ENCODE peak calls at places on chromosomes 4 and X, in four cellular contexts. One of them, this sample, is unnamed.

GRCh38 chr4:71426381-71427042 is 87.7 kb downstream of the SLC4A4 start:
- DNase-seq in cardiac muscle cell: no peak
- DNase-seq in OCI-LY7: no peak
- DNase-seq in Panc1: no peak
- DNase-seq in this sample: no peak

GRCh38 chr4:111475001-111475400 is 670.3 kb upstream of the FAM241A start:
- DNase-seq in OCI-LY7: no peak
- DNase-seq in cardiac muscle cell: peak; percentile 63
- DNase-seq in Panc1: no peak
- DNase-seq in this sample: no peak

GRCh38 chr4:15779336-15779735 is 1.2 kb downstream of the CD38 start:
- DNase-seq in cardiac muscle cell: peak; percentile 64
- DNase-seq in Panc1: no peak
- DNase-seq in OCI-LY7: no peak
- DNase-seq in this sample: no peak

GRCh38 chrX:1466971-1467561 is 14.4 kb upstream of the ASMTL start:
- DNase-seq in cardiac muscle cell: no peak
- DNase-seq in OCI-LY7: peak; percentile 90
- DNase-seq in Panc1: no peak
- DNase-seq in this sample: peak; percentile 72

GRCh38 chr4:91989914-91990313 is 313.9 kb upstream of the GRID2 start:
- DNase-seq in OCI-LY7: no peak
- DNase-seq in cardiac muscle cell: no peak
- DNase-seq in Panc1: no peak
- DNase-seq in this sample: no peak

GRCh38 chr4:110512901-110513300 is 36.9 kb downstream of the ENPEP start:
- DNase-seq in Panc1: no peak
- DNase-seq in OCI-LY7: no peak
- DNase-seq in cardiac muscle cell: no peak
- DNase-seq in this sample: no peak

GRCh38 chrX:154013614-154014360 is 5.9 kb downstream of the IRAK1 start:
- DNase-seq in OCI-LY7: peak; percentile 52
- DNase-seq in cardiac muscle cell: peak; percentile 42
- DNase-seq in Panc1: peak; percentile 24
- DNase-seq in this sample: no peak

GRCh38 chr4:169080970-169081369 is 70.9 kb upstream of the CBR4 start:
- DNase-seq in OCI-LY7: peak; percentile 1
- DNase-seq in Panc1: no peak
- DNase-seq in cardiac muscle cell: no peak
- DNase-seq in this sample: no peak

GRCh38 chr4:40046311-40046980 is 10.2 kb upstream of the N4BP2 start:
- DNase-seq in Panc1: no peak
- DNase-seq in OCI-LY7: no peak
- DNase-seq in cardiac muscle cell: peak; percentile 25
- DNase-seq in this sample: no peak

GRCh38 chr4:1584498-1584897 is 99.6 kb downstream of the FAM53A start:
- DNase-seq in OCI-LY7: no peak
- DNase-seq in Panc1: no peak
- DNase-seq in cardiac muscle cell: no peak
- DNase-seq in this sample: peak; percentile 59

GRCh38 chr4:125582302-125582701 is 267.5 kb downstream of the FAT4 start:
- DNase-seq in OCI-LY7: no peak
- DNase-seq in Panc1: no peak
- DNase-seq in cardiac muscle cell: no peak
- DNase-seq in this sample: no peak

GRCh38 chr4:116585240-116585639 is 500.1 kb downstream of the TRAM1L1 start:
- DNase-seq in OCI-LY7: no peak
- DNase-seq in cardiac muscle cell: no peak
- DNase-seq in Panc1: no peak
- DNase-seq in this sample: no peak

GRCh38 chr4:185421366-185422124 is 4.2 kb downstream of the UFSP2 start:
- DNase-seq in OCI-LY7: no peak
- DNase-seq in cardiac muscle cell: no peak
- DNase-seq in Panc1: no peak
- DNase-seq in this sample: no peak

GRCh38 chr4:48854395-48854683 is 23.5 kb downstream of the OCIAD1 start:
- DNase-seq in OCI-LY7: no peak
- DNase-seq in cardiac muscle cell: no peak
- DNase-seq in Panc1: no peak
- DNase-seq in this sample: no peak

GRCh38 chrX:3271485-3272186 is 74.8 kb downstream of the MXRA5 start:
- DNase-seq in OCI-LY7: no peak
- DNase-seq in cardiac muscle cell: no peak
- DNase-seq in Panc1: no peak
- DNase-seq in this sample: no peak

GRCh38 chr4:101177146-101177545 is 170.2 kb downstream of the PPP3CA start:
- DNase-seq in Panc1: no peak
- DNase-seq in OCI-LY7: no peak
- DNase-seq in cardiac muscle cell: no peak
- DNase-seq in this sample: no peak

GRCh38 chr4:76585897-76586360 is 150.9 kb downstream of the SHROOM3 start:
- DNase-seq in OCI-LY7: no peak
- DNase-seq in cardiac muscle cell: peak; percentile 85
- DNase-seq in Panc1: no peak
- DNase-seq in this sample: peak; percentile 87
- TF ChIP-seq CTCF in OCI-LY7: no peak
- TF ChIP-seq CTCF in cardiac muscle cell: peak; percentile 35
- TF ChIP-seq CTCF in Panc1: peak; percentile 31
- TF ChIP-seq CTCF in this sample: peak; percentile 58

DNA sequence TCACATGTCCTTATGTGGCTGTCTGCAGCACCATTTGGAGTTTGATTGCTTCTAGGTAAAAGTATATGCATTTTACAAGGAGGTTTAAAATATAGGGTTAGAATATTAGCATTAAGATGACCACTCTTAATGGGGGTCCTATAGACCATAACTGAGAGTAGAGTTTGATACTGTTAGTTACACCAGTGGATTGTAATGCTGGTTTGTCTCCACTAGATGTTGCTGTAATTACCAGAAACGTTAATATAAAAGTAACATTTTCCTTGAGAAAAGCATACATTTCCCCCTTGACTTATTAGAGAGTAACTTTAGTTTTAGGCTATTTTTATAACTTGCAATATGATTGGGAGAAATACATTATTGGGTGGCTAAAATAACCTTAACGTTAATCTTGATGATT is 93.0 kb downstream of the ZXDA start:
- DNase-seq in Panc1: no peak
- DNase-seq in OCI-LY7: peak; percentile 19
- DNase-seq in cardiac muscle cell: no peak
- DNase-seq in this sample: no peak
- TF ChIP-seq CTCF in Panc1: peak; percentile 64
- TF ChIP-seq CTCF in OCI-LY7: peak; percentile 72
- TF ChIP-seq CTCF in cardiac muscle cell: peak; percentile 47
- TF ChIP-seq CTCF in this sample: peak; percentile 33

GRCh38 chrX:52576946-52577345 is 60.1 kb upstream of the XAGE1B start:
- DNase-seq in Panc1: no peak
- DNase-seq in cardiac muscle cell: no peak
- DNase-seq in OCI-LY7: no peak
- DNase-seq in this sample: no peak

GRCh38 chrX:52576474-52576873 is 59.6 kb upstream of the XAGE1B start:
- DNase-seq in OCI-LY7: no peak
- DNase-seq in Panc1: no peak
- DNase-seq in cardiac muscle cell: no peak
- DNase-seq in this sample: no peak

GRCh38 chrX:52577464-52578173 is 60.8 kb upstream of the XAGE1B start:
- DNase-seq in OCI-LY7: no peak
- DNase-seq in cardiac muscle cell: no peak
- DNase-seq in Panc1: no peak
- DNase-seq in this sample: no peak

GRCh38 chrX:52574416-52575275 is 57.8 kb upstream of the XAGE1B start:
- DNase-seq in Panc1: peak; percentile 18
- DNase-seq in OCI-LY7: peak; percentile 65
- DNase-seq in cardiac muscle cell: peak; percentile 62
- DNase-seq in this sample: no peak
- TF ChIP-seq CTCF in Panc1: peak; percentile 79
- TF ChIP-seq CTCF in OCI-LY7: peak; percentile 76
- TF ChIP-seq CTCF in cardiac muscle cell: peak; percentile 56
- TF ChIP-seq CTCF in this sample: peak; percentile 81

DNA sequence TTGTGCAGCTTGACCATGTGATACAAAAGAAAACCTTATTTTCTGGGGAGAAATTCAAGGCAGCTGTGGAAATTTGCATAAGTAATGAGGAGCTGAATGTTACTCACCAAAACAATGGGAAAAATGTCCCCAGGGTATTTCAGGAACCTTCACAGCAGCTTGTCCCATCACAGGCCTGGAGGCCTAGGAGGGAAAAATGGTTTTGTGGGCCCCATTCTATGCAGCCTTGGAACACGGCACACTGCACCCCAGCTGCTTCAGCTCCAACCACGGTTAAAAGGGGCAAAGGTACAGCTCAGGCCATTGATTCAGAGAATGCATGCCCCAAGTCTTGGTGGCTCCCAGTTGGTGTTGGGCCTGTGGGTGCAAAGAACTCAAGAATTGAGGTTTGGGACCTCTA is 216.1 kb downstream of the MAGEE1 start:
- DNase-seq in OCI-LY7: no peak
- DNase-seq in Panc1: no peak
- DNase-seq in cardiac muscle cell: no peak
- DNase-seq in this sample: no peak
- TF ChIP-seq CTCF in OCI-LY7: no peak
- TF ChIP-seq CTCF in Panc1: no peak
- TF ChIP-seq CTCF in cardiac muscle cell: no peak
- TF ChIP-seq CTCF in this sample: no peak

DNA sequence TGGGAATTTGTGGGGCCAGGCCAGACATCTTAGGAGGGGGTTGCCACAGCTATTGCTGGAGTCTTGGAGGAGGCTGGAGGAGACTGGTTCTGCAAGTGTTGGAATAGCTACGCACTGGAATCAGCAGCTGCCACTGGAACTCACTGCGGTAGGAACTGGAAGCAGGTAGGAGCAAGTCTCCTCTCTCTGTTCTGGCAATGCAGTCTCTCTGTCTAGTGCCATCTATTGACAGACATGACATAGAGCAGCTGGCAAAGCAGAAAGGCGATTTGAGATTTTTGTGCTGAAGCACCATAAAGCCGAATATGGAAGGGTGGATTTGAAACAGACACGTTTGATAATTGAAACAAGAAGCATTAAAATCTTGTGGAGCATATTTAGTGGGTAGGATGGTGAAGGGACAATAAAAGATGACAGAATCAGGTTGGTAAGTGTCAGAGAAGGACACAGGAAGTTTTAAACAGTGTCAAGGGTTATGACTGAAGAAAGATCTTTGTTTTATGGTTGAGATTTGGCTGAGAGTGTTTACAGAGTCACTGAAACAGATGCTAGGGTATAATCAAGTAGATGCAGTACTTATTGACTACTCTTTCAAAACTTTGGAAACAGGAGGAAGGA is 23.5 kb upstream of the SYNPO2 start:
- DNase-seq in Panc1: peak; percentile 41
- DNase-seq in OCI-LY7: peak; percentile 38
- DNase-seq in cardiac muscle cell: peak; percentile 71
- DNase-seq in this sample: no peak
- TF ChIP-seq CTCF in Panc1: peak; percentile 78
- TF ChIP-seq CTCF in OCI-LY7: peak; percentile 83
- TF ChIP-seq CTCF in cardiac muscle cell: peak; percentile 72
- TF ChIP-seq CTCF in this sample: peak; percentile 84

DNA sequence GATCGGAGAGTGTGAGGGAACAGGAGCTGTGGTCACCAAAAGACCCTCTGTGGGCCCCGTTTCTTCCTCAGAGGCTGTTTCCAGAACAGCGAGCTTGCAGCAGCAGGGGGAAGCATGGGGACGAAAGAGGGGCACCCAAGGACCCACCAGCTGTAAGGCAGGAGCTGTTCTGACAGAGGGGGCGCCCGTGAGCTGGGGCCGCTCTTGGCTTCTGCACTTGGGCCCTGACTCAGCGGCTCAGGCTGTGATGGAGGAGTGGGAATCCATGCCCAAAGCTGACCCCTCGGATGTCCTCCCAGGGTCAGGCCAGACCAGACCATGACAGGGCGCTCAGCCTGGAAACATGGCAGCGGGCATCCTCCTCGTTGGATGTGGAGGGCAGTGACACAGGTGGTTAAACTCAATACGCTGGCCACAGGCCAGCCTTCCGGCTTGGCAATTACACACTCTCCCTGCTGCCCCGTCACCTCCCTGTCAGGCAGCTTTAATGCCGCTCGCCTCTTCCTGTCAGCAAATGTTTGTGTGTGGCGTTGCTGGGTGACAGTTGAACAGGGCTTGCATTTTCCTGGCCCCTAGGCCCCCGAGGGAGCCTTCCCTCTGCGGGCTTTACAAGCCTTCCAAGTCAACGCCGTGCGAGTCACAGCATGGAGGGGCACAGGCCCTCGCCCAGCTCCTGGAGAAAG is 620.2 kb downstream of the BCOR start:
- DNase-seq in cardiac muscle cell: peak; percentile 53
- DNase-seq in Panc1: no peak
- DNase-seq in OCI-LY7: no peak
- DNase-seq in this sample: no peak
- TF ChIP-seq CTCF in cardiac muscle cell: peak; percentile 24
- TF ChIP-seq CTCF in Panc1: peak; percentile 33
- TF ChIP-seq CTCF in OCI-LY7: peak; percentile 46
- TF ChIP-seq CTCF in this sample: peak; percentile 42

GRCh38 chr4:3388461-3389185 is 53.1 kb upstream of the HGFAC start:
- DNase-seq in cardiac muscle cell: peak; percentile 78
- DNase-seq in OCI-LY7: no peak
- DNase-seq in Panc1: no peak
- DNase-seq in this sample: no peak

GRCh38 chr4:3386486-3386885 is 55.3 kb upstream of the HGFAC start:
- DNase-seq in Panc1: no peak
- DNase-seq in cardiac muscle cell: no peak
- DNase-seq in OCI-LY7: no peak
- DNase-seq in this sample: no peak

GRCh38 chr4:3387154-3387942 is 54.4 kb upstream of the HGFAC start:
- DNase-seq in Panc1: no peak
- DNase-seq in OCI-LY7: peak; percentile 71
- DNase-seq in cardiac muscle cell: no peak
- DNase-seq in this sample: no peak

GRCh38 chr4:3389186-3389878 is 52.4 kb upstream of the HGFAC start:
- DNase-seq in Panc1: no peak
- DNase-seq in OCI-LY7: no peak
- DNase-seq in cardiac muscle cell: no peak
- DNase-seq in this sample: no peak

GRCh38 chr4:3387943-3388348 is 53.8 kb upstream of the HGFAC start:
- DNase-seq in OCI-LY7: no peak
- DNase-seq in cardiac muscle cell: peak; percentile 44
- DNase-seq in Panc1: no peak
- DNase-seq in this sample: no peak
- TF ChIP-seq CTCF in OCI-LY7: no peak
- TF ChIP-seq CTCF in cardiac muscle cell: no peak
- TF ChIP-seq CTCF in Panc1: no peak
- TF ChIP-seq CTCF in this sample: no peak